ENCODE peak calls at places on chromosomes 5 and 9, in six cellular contexts. D is H9, K is mesenchymal stem cell, I is trophoblast cell, G is H1, W is IMR-90. F is an unnamed sample.
A peak's percentile ranks its signal among the peaks of the same experiment; 100 is the strongest.

GRCh38 chr5:43256261-43256966 is 56.8 kb downstream of the HMGCS1 start:
- DNase-seq in G (no peak), W (no peak), K (no peak), I (no peak), D (no peak), F (no peak)

GRCh38 chr9:35660966-35661413 is 2.9 kb downstream of the CCDC107 start:
- DNase-seq in K (peak; percentile 64), I (no peak), W (peak; percentile 62), G (no peak), D (no peak), F (no peak)

GRCh38 chr5:178304761-178305645 is 72.4 kb upstream of the PHYKPL start:
- DNase-seq in W (no peak), I (no peak), D (peak; percentile 7), G (no peak), K (no peak), F (no peak)

GRCh38 chr9:125633116-125633743 is 73.8 kb downstream of the MAPKAP1 start:
- DNase-seq in K (no peak), G (no peak), D (no peak), I (peak; percentile 22), W (no peak), F (no peak)

GRCh38 chr5:125137535-125137934 is 391.1 kb upstream of the ZNF608 start:
- DNase-seq in D (no peak), I (no peak), G (no peak), K (no peak), W (no peak), F (no peak)

GRCh38 chr9:4596165-4596922 is 65.8 kb upstream of the PLPP6 start:
- DNase-seq in K (no peak), I (no peak), G (no peak), D (no peak), W (no peak), F (no peak)

GRCh38 chr5:53481887-53482716 is 1.7 kb downstream of the FST start:
- DNase-seq in G (peak; percentile 66), D (peak; percentile 51), K (peak; percentile 88), W (peak; percentile 71), I (peak; percentile 90), F (peak; percentile 26)

GRCh38 chr5:30100929-30101328 is 1092.6 kb upstream of the CDH6 start:
- DNase-seq in W (no peak), I (no peak), G (no peak), D (no peak), K (no peak), F (no peak)

GRCh38 chr5:139694556-139695182 is 46.5 kb downstream of the CXXC5 start:
- DNase-seq in W (peak; percentile 64), I (no peak), G (no peak), D (no peak), K (peak; percentile 87), F (no peak)

GRCh38 chr5:61625682-61626620 is 293.9 kb downstream of the ZSWIM6 start:
- DNase-seq in I (peak; percentile 32), D (peak; percentile 79), K (peak; percentile 62), G (peak; percentile 83), W (peak; percentile 11), F (peak; percentile 40)

GRCh38 chr9:93087971-93088655 is 7.9 kb upstream of the CARD19 start:
- DNase-seq in W (no peak), K (no peak), I (no peak), G (no peak), D (no peak), F (no peak)

GRCh38 chr9:11088826-11089374 is 476.1 kb upstream of the PTPRD start:
- DNase-seq in D (no peak), W (no peak), I (no peak), K (peak; percentile 19), G (no peak), F (no peak)

GRCh38 chr5:115415143-115415491 is 118.7 kb upstream of the CCDC112 start:
- DNase-seq in K (peak; percentile 68), W (peak; percentile 82), D (no peak), G (no peak), I (peak; percentile 24), F (peak; percentile 31)

GRCh38 chr5:55966284-55966683 is 28.5 kb downstream of the IL6ST start:
- DNase-seq in G (no peak), W (no peak), I (no peak), K (no peak), D (no peak), F (no peak)

GRCh38 chr5:55959208-55959607 is 35.6 kb downstream of the IL6ST start:
- DNase-seq in G (no peak), D (no peak), I (no peak), K (no peak), W (no peak), F (no peak)

GRCh38 chr5:55965525-55965924 is 29.2 kb downstream of the IL6ST start:
- DNase-seq in D (no peak), W (no peak), G (no peak), K (no peak), I (no peak), F (no peak)

GRCh38 chr5:55960779-55961178 is 34.0 kb downstream of the IL6ST start:
- DNase-seq in W (no peak), D (no peak), K (no peak), I (no peak), G (no peak), F (no peak)
- H4K91ac ChIP-seq in W (no peak overlapping the region), D (no peak overlapping the region), K (no peak overlapping the region), I (no peak overlapping the region), G (no peak overlapping the region), F (no peak overlapping the region)

GRCh38 chr5:138083702-138084101 is at the start of gene WNT8A:
- DNase-seq in D (no peak), G (no peak), K (no peak), W (no peak), I (no peak), F (no peak)
- H2AK5ac ChIP-seq in D (no peak within 1 kb of the TSS), G (no peak within 1 kb of the TSS), K (no peak within 1 kb of the TSS), W (no peak within 1 kb of the TSS), I (no peak within 1 kb of the TSS), F (no peak within 1 kb of the TSS)

GRCh38 chr5:11958321-11958720 is 54.1 kb upstream of the CTNND2 start:
- DNase-seq in K (no peak), I (no peak), W (no peak), D (no peak), G (no peak), F (no peak)
- H4K8ac ChIP-seq in K (no peak overlapping the region), I (no peak overlapping the region), W (no peak overlapping the region), D (no peak overlapping the region), G (no peak overlapping the region), F (no peak overlapping the region)

GRCh38 chr5:882253-883185 is 10.1 kb downstream of the BRD9 start:
- DNase-seq in I (no peak), G (no peak), K (no peak), W (no peak), D (no peak), F (no peak)

GRCh38 chr5:881551-881935 is 11.1 kb downstream of the BRD9 start:
- DNase-seq in K (no peak), I (no peak), G (no peak), D (no peak), W (no peak), F (no peak)

GRCh38 chr5:878125-878524 is 14.5 kb downstream of the BRD9 start:
- DNase-seq in W (no peak), D (no peak), I (no peak), G (no peak), K (no peak), F (no peak)

GRCh38 chr5:883475-884181 is 9.0 kb downstream of the BRD9 start:
- DNase-seq in I (no peak), G (no peak), D (no peak), W (no peak), K (no peak), F (no peak)

GRCh38 chr5:880816-881550 is 11.6 kb downstream of the BRD9 start:
- DNase-seq in W (no peak), D (no peak), I (no peak), G (no peak), K (no peak), F (no peak)
- H4K91ac ChIP-seq in W (no peak overlapping the region), D (no peak overlapping the region), I (no peak overlapping the region), G (no peak overlapping the region), K (no peak overlapping the region), F (no peak overlapping the region)

GRCh38 chr9:70101265-70101664 is 57.6 kb downstream of the MAMDC2 start:
- DNase-seq in G (no peak), D (no peak), W (peak; percentile 85), I (no peak), K (peak; percentile 46), F (no peak)
- H2AK5ac ChIP-seq in G (no peak overlapping the region), D (no peak overlapping the region), W (no peak overlapping the region), I (no peak overlapping the region), K (no peak overlapping the region), F (no peak overlapping the region)